ENCODE peak calls at places on chromosomes 3 and 15, in ten cellular contexts. E is cardiac fibroblast, M is PC-3, P is H9, J is right atrium auricular region, Q is testis, X is GM13976, H is pancreas, T is cardiac muscle cell, N is GM23338. B is an unnamed sample.

GRCh38 chr15:72271895-72272212 is 500 bp downstream of the PARP6 start:
- DNase-seq in X (no peak), P (no peak), E (peak), H (no peak), J (peak), Q (peak), N (peak), M (no peak), T (peak), B (no peak)

GRCh38 chr3:42847731-42848130 is 27.9 kb downstream of the CYP8B1 start:
- DNase-seq in H (no peak), Q (no peak), M (no peak), J (no peak), X (no peak), E (no peak), T (no peak), N (peak), P (peak), B (no peak)

GRCh38 chr15:50543556-50543955 is 2.9 kb downstream of the USP50 start:
- DNase-seq in N (no peak), P (no peak), X (no peak), H (no peak), M (no peak), Q (no peak), J (no peak), E (no peak), T (no peak), B (no peak)

GRCh38 chr15:63166219-63166618 is 8.9 kb upstream of the RPS27L start:
- DNase-seq in E (peak), J (peak), H (no peak), Q (no peak), T (peak), P (no peak), M (peak), X (peak), N (peak), B (no peak)

GRCh38 chr3:123386477-123387040 is 62.3 kb downstream of the ADCY5 start:
- DNase-seq in E (no peak), M (no peak), P (no peak), T (peak), Q (no peak), X (no peak), J (no peak), H (no peak), N (no peak), B (no peak)

GRCh38 chr3:36907911-36908646 is 36.8 kb downstream of the TRANK1 start:
- DNase-seq in E (peak), Q (peak), H (peak), J (peak), T (peak), P (no peak), N (peak), X (no peak), M (peak), B (no peak)

GRCh38 chr3:177827517-177828249 is 630.4 kb upstream of the TBL1XR1 start:
- DNase-seq in J (no peak), M (peak), T (peak), N (no peak), P (no peak), Q (no peak), X (no peak), H (no peak), E (peak), B (no peak)

GRCh38 chr15:93246266-93247242 is 157.5 kb upstream of the RGMA start:
- DNase-seq in N (no peak), X (no peak), Q (peak), M (no peak), J (no peak), P (no peak), H (no peak), E (no peak), T (no peak), B (no peak)

GRCh38 chr3:18556001-18556408 is 130.9 kb upstream of the SATB1 start:
- DNase-seq in E (no peak), N (no peak), X (no peak), M (peak), Q (no peak), J (no peak), T (no peak), P (no peak), H (no peak), B (no peak)

GRCh38 chr15:50218691-50219090 is 36.7 kb downstream of the SLC27A2 start:
- DNase-seq in N (no peak), H (no peak), E (peak), T (peak), P (no peak), Q (no peak), X (no peak), M (no peak), J (no peak), B (no peak)

GRCh38 chr3:66366747-66367146 is 134.1 kb downstream of the LRIG1 start:
- DNase-seq in N (peak), M (no peak), P (no peak), T (no peak), E (no peak), Q (no peak), H (no peak), J (no peak), X (no peak), B (no peak)

GRCh38 chr3:51434746-51435323 is 43.8 kb downstream of the RBM15B start:
- DNase-seq in M (peak), E (peak), Q (peak), T (peak), P (peak), H (peak), J (no peak), N (peak), X (peak), B (no peak)

GRCh38 chr3:49276475-49277356 is at the start of gene C3orf62:
- DNase-seq in T (peak), N (peak), M (peak), E (peak), X (peak), H (peak), P (peak), Q (peak), J (peak), B (no peak)

GRCh38 chr3:66121288-66121687 is 82.6 kb upstream of the MAGI1 start:
- DNase-seq in P (no peak), Q (no peak), T (no peak), J (no peak), M (peak), E (no peak), N (no peak), H (no peak), X (no peak), B (no peak)

GRCh38 chr3:195405646-195406045 is 37.2 kb downstream of the ACAP2 start:
- DNase-seq in X (no peak), N (no peak), J (no peak), Q (no peak), H (no peak), P (no peak), M (no peak), E (no peak), T (no peak), B (no peak)

GRCh38 chr15:62950455-62950854 is 92.1 kb upstream of the TPM1 start:
- DNase-seq in H (peak), N (no peak), Q (peak), E (no peak), X (no peak), M (no peak), J (no peak), P (no peak), T (no peak), B (no peak)

GRCh38 chr3:196872316-196872715 is 4.6 kb downstream of the SENP5 start:
- DNase-seq in X (no peak), E (no peak), Q (no peak), H (no peak), N (no peak), J (no peak), T (no peak), M (no peak), P (no peak), B (no peak)

GRCh38 chr3:148681080-148681479 is 16.6 kb upstream of the AGTR1 start:
- DNase-seq in M (peak), N (no peak), J (no peak), P (no peak), X (no peak), E (no peak), T (no peak), H (no peak), Q (no peak), B (no peak)

GRCh38 chr3:52053307-52054304 is 2.8 kb downstream of the DUSP7 start:
- DNase-seq in N (no peak), P (no peak), H (no peak), J (no peak), Q (peak), T (peak), X (peak), E (peak), M (peak), B (no peak)

GRCh38 chr15:95025924-95026728 is 794.8 kb downstream of the MCTP2 start:
- DNase-seq in Q (peak), T (peak), X (peak), M (peak), H (no peak), E (peak), P (peak), N (peak), J (no peak), B (no peak)

GRCh38 chr3:134622803-134623365 is 27.9 kb downstream of the KY start:
- DNase-seq in E (no peak), Q (no peak), H (no peak), X (no peak), J (peak), T (no peak), P (peak), M (no peak), N (no peak), B (peak)

GRCh38 chr3:13344663-13345062 is 75.5 kb downstream of the NUP210 start:
- DNase-seq in P (no peak), J (no peak), T (no peak), M (no peak), N (no peak), Q (no peak), E (no peak), X (no peak), H (no peak), B (no peak)

GRCh38 chr3:21801631-21802030 is 50.6 kb upstream of the ZNF385D start:
- DNase-seq in N (no peak), J (no peak), Q (no peak), X (no peak), M (no peak), P (no peak), T (no peak), E (no peak), H (no peak), B (no peak)

GRCh38 chr15:79381593-79381992 is 50.5 kb upstream of the MINAR1 start:
- DNase-seq in J (no peak), H (no peak), T (no peak), N (no peak), M (no peak), Q (no peak), P (no peak), X (no peak), E (no peak), B (no peak)

GRCh38 chr3:111926266-111926676 is 52.6 kb upstream of the ABHD10 start:
- DNase-seq in M (peak), J (no peak), E (no peak), X (no peak), Q (no peak), H (no peak), T (no peak), N (no peak), P (no peak), B (no peak)

GRCh38 chr3:126102530-126102951 is 18.6 kb upstream of the SLC41A3 start:
- DNase-seq in M (no peak), N (no peak), E (peak), H (no peak), J (peak), T (peak), P (no peak), X (peak), Q (peak), B (no peak)

GRCh38 chr3:52171577-52172261 is 17.5 kb upstream of the POC1A start:
- DNase-seq in P (no peak), E (peak), Q (no peak), X (no peak), J (no peak), M (peak), N (no peak), H (no peak), T (peak), B (no peak)

GRCh38 chr3:56784452-56785001 is 17.2 kb downstream of the ARHGEF3 start:
- DNase-seq in Q (no peak), T (no peak), M (no peak), H (no peak), J (no peak), X (no peak), P (no peak), N (no peak), E (no peak), B (no peak)

GRCh38 chr3:187920871-187921270 is 175.6 kb upstream of the BCL6 start:
- DNase-seq in M (no peak), N (no peak), T (peak), Q (no peak), E (peak), X (no peak), J (no peak), H (no peak), P (no peak), B (no peak)

GRCh38 chr3:27484002-27484844 is at the start of gene SLC4A7:
- DNase-seq in J (peak), H (peak), T (peak), E (peak), N (peak), P (peak), Q (peak), M (peak), X (peak), B (peak)
- TF ChIP-seq CTCF in J (no peak), H (no peak), T (no peak), E (no peak), N (no peak), P (no peak), Q (no peak), M (no peak), X (no peak), B (no peak)

DNA sequence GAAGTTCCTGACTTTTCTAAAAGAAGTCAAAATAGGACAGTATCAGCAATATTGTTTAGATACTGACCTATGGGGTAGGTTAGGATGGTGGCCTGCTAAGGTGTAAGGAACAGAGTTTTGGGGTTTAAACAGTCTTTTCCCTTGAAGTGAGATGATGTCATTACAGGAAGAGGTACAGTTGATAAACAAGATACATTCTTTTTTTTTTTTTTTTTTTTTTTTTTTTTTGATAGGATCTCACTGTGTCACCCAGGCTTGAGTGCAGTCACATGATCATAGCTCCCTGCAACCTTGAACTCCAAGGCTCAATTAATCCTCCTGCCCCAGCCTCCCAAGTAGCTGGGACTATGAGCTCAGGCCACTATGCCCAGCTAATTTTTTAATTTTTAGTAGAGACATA is 33.3 kb downstream of the SLC25A36 start:
- DNase-seq in N (no peak), T (no peak), E (no peak), H (no peak), J (no peak), Q (no peak), P (no peak), X (no peak), M (no peak), B (no peak)
- TF ChIP-seq CTCF in N (no peak), T (no peak), E (no peak), H (no peak), J (no peak), Q (no peak), P (no peak), X (no peak), M (no peak), B (no peak)

GRCh38 chr3:50318615-50319014 is 3.9 kb downstream of the HYAL2 start:
- DNase-seq in T (no peak), Q (no peak), M (no peak), X (no peak), E (no peak), J (no peak), P (no peak), N (no peak), H (no peak), B (no peak)

GRCh38 chr3:50321146-50321843 is 1.2 kb downstream of the HYAL2 start:
- DNase-seq in H (peak), X (peak), M (peak), N (peak), Q (peak), J (peak), E (peak), P (peak), T (peak), B (peak)

GRCh38 chr3:50320853-50321145 is 1.7 kb downstream of the HYAL2 start:
- DNase-seq in T (no peak), H (no peak), M (no peak), Q (no peak), P (no peak), E (no peak), X (no peak), N (no peak), J (no peak), B (no peak)

GRCh38 chr3:50319181-50319871 is 3.2 kb downstream of the HYAL2 start:
- DNase-seq in Q (no peak), H (no peak), J (no peak), X (no peak), N (no peak), E (no peak), T (no peak), P (no peak), M (no peak), B (no peak)

DNA sequence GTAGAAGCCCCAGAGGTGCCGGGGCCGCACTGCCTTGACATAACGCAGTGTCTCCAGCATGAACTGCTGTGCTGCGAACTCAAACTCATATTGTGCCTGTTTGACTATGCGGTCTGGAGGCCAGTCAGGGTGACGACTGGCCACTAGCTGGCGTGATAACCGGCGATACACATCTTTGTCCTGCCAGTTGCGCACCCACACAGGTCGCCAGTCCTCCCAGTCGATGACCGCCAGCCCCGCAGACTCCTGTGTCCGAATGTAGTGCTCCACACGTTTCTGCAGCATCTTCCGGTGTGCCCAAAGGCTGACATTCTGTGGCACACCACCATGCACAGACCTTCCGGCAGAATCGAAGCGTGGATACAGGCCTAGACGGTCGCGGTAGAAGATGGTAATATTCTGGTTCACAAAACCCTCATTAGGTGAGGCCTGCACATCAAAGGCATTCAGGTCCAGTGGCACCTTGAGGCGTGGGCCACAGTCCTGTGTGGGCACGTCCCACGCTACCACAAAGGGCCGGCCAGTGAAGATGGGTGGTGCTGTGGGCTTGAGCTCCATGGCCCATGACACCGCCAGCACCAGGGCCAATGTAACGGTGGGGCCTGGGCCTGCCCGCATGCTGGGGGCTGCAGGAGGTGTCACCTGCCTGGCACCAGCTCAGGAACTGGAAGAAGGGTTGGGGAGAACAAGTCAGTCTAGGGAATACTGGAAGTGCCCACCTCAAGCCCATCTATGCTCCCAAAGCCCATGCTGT is 2.5 kb downstream of the HYAL2 start:
- DNase-seq in X (no peak), P (no peak), Q (no peak), H (no peak), N (no peak), M (no peak), E (no peak), J (no peak), T (no peak), B (no peak)
- TF ChIP-seq CTCF in X (no peak), P (no peak), Q (no peak), H (no peak), N (no peak), M (no peak), E (no peak), J (no peak), T (no peak), B (no peak)

GRCh38 chr3:26015752-26016151 is 225.9 kb downstream of the OXSM start:
- DNase-seq in M (no peak), E (no peak), J (no peak), H (no peak), N (peak), Q (no peak), X (no peak), T (no peak), P (peak), B (no peak)
- TF ChIP-seq CTCF in M (no peak), E (no peak), J (no peak), H (no peak), N (peak), Q (no peak), X (no peak), T (no peak), P (peak), B (no peak)

GRCh38 chr15:40339621-40339945 is 1.2 kb downstream of the CCDC9B start:
- DNase-seq in E (no peak), Q (peak), H (no peak), M (no peak), J (no peak), X (no peak), T (no peak), P (no peak), N (peak), B (no peak)
- TF ChIP-seq CTCF in E (peak), Q (no peak), H (no peak), M (peak), J (no peak), X (no peak), T (peak), P (peak), N (peak), B (no peak)

DNA sequence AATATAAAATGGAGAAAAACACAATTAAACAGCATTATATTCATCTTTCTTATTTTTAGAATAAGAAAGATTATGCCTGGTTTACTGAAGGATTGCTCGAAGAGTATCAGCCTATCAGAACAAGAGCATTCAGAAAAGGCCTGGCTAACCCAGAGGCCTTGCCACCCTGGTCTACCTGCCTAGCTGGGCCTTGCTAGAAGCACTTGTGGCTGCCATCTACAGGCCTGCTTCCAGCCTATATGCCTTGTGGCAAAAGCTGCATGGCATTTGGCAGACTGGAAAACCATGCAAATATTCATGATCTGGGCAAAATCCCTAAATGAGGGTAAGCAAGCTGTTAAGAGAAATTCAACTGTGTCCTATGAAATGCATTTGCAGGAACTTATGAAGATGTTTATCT is 9.3 kb upstream of the ATP13A4 start:
- DNase-seq in E (no peak), M (peak), H (no peak), J (no peak), P (peak), N (peak), X (no peak), Q (no peak), T (peak), B (no peak)
- TF ChIP-seq CTCF in E (peak), M (peak), H (no peak), J (no peak), P (peak), N (peak), X (peak), Q (no peak), T (no peak), B (no peak)

GRCh38 chr3:190229632-190230424 is 92.4 kb downstream of the CLDN1 start:
- DNase-seq in H (no peak), Q (no peak), P (no peak), X (no peak), N (no peak), E (no peak), J (no peak), M (peak), T (no peak), B (no peak)
- TF ChIP-seq CTCF in H (no peak), Q (no peak), P (no peak), X (no peak), N (no peak), E (no peak), J (no peak), M (no peak), T (no peak), B (no peak)

B was measured in mesothelial cell of epicardium.